ENCODE peak calls at places on chromosomes 11 and 22, in seven cellular contexts. R is cardiac muscle cell, H is neural progenitor cell, Z is SJSA1, D is H1, V is lower lobe of right lung, S is stomach. F is an unnamed sample.

GRCh38 chr22:43854786-43855271 is 7.5 kb downstream of the SULT4A1 start:
- DNase-seq in R (no peak), H (no peak), Z (no peak), D (no peak), V (no peak), S (no peak), F (no peak)

GRCh38 chr22:19723990-19724827 is 870 bp downstream of the GP1BB start:
- DNase-seq in R (peak; percentile 81), H (peak; percentile 93), Z (no peak), D (no peak), V (no peak), S (no peak), F (no peak)

GRCh38 chr11:65329944-65330403 is 3.7 kb upstream of the DPF2 start:
- DNase-seq in R (peak; percentile 99), H (peak; percentile 97), Z (peak; percentile 95), D (no peak), V (peak; percentile 76), S (peak; percentile 95), F (peak; percentile 92)

GRCh38 chr22:17727244-17727892 is 46.9 kb downstream of the BID start:
- DNase-seq in R (no peak), H (no peak), Z (no peak), D (no peak), V (no peak), S (no peak), F (no peak)

GRCh38 chr11:61711493-61711892 is 31.3 kb downstream of the DAGLA start:
- DNase-seq in R (no peak), H (no peak), Z (no peak), D (no peak), V (no peak), S (no peak), F (no peak)

GRCh38 chr11:76279038-76279437 is 72.7 kb upstream of the WNT11 start:
- DNase-seq in R (no peak), H (no peak), Z (no peak), D (no peak), V (no peak), S (no peak), F (no peak)

GRCh38 chr22:24145446-24146189 is 35.7 kb upstream of the SUSD2 start:
- DNase-seq in R (peak; percentile 87), H (no peak), Z (no peak), D (no peak), V (no peak), S (no peak), F (no peak)

GRCh38 chr22:16783930-16784354 is 41.3 kb downstream of the XKR3 start:
- DNase-seq in R (no peak), H (peak; percentile 30), Z (no peak), D (no peak), V (no peak), S (no peak), F (no peak)

GRCh38 chr11:84543367-84544159 is 1083.6 kb downstream of the DLG2 start:
- DNase-seq in R (no peak), H (peak; percentile 71), Z (no peak), D (peak; percentile 43), V (no peak), S (no peak), F (no peak)

GRCh38 chr11:128783513-128783912 is 83.6 kb downstream of the KCNJ1 start:
- DNase-seq in R (no peak), H (no peak), Z (no peak), D (no peak), V (no peak), S (no peak), F (peak; percentile 12)

GRCh38 chr11:40030867-40031266 is 1428.6 kb downstream of the LRRC4C start:
- DNase-seq in R (no peak), H (peak; percentile 71), Z (no peak), D (no peak), V (no peak), S (no peak), F (no peak)

GRCh38 chr11:125167954-125168821 is 3.6 kb downstream of the PKNOX2 start:
- DNase-seq in R (no peak), H (peak; percentile 32), Z (no peak), D (no peak), V (no peak), S (peak; percentile 38), F (no peak)
- H3K4me1 ChIP-seq in R (peaks cover 59% of the 10 kb centered on the region), H (peaks cover 56% of the 10 kb centered on the region), Z (no peaks in the 10 kb centered on the region), D (peaks cover 24% of the 10 kb centered on the region), V (peaks cover 26% of the 10 kb centered on the region), S (peaks cover 54% of the 10 kb centered on the region), F (no peaks in the 10 kb centered on the region)

GRCh38 chr11:134639586-134640330 is 227.7 kb upstream of the B3GAT1 start:
- DNase-seq in R (no peak), H (no peak), Z (no peak), D (no peak), V (peak; percentile 59), S (peak; percentile 62), F (peak; percentile 84)

GRCh38 chr11:134640971-134641968 is 229.2 kb upstream of the B3GAT1 start:
- DNase-seq in R (no peak), H (no peak), Z (no peak), D (no peak), V (no peak), S (no peak), F (no peak)

GRCh38 chr11:134640536-134640935 is 228.5 kb upstream of the B3GAT1 start:
- DNase-seq in R (no peak), H (no peak), Z (no peak), D (no peak), V (no peak), S (no peak), F (no peak)

GRCh38 chr11:134637091-134638015 is 225.3 kb upstream of the B3GAT1 start:
- DNase-seq in R (no peak), H (no peak), Z (no peak), D (no peak), V (no peak), S (no peak), F (no peak)

GRCh38 chr11:134638796-134639540 is 226.9 kb upstream of the B3GAT1 start:
- DNase-seq in R (no peak), H (no peak), Z (no peak), D (no peak), V (no peak), S (no peak), F (no peak)
- H3K4me1 ChIP-seq in R (no peaks in the 10 kb centered on the region), H (no peaks in the 10 kb centered on the region), Z (no peaks in the 10 kb centered on the region), D (peaks cover 1% of the 10 kb centered on the region), V (no peaks in the 10 kb centered on the region), S (no peaks in the 10 kb centered on the region), F (no peaks in the 10 kb centered on the region)

GRCh38 chr11:1509626-1510255 is 23.2 kb upstream of the MOB2 start:
- DNase-seq in R (no peak), H (no peak), Z (no peak), D (no peak), V (peak; percentile 19), S (no peak), F (no peak)
- H3K4me1 ChIP-seq in R (peaks cover 14% of the 10 kb centered on the region), H (peaks cover 24% of the 10 kb centered on the region), Z (no peaks in the 10 kb centered on the region), D (peaks cover 15% of the 10 kb centered on the region), V (peaks cover 60% of the 10 kb centered on the region), S (peaks cover 13% of the 10 kb centered on the region), F (no peaks in the 10 kb centered on the region)

DNA sequence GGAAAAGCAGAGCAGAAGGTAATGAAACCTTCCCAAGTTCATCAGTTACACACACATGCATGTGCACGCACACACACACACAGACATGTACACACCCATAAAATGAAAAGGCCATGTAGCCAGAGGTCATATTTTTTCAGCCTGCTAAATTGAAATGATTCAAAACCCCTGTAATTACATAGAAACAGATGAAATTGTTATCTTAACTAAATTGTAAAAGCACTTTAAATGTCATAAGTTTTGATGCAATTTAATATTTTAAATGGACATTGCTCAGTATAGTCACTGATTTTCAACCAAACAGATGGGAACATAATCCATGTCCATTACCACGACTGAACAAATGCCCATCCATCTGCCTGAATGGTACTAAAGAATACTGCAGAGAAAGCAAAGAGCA is 330.5 kb downstream of the TTC28 start:
- DNase-seq in R (no peak), H (no peak), Z (no peak), D (no peak), V (no peak), S (no peak), F (no peak)
- H3K4me1 ChIP-seq in R (peaks cover 46% of the 10 kb centered on the region), H (no peaks in the 10 kb centered on the region), Z (peaks cover 9% of the 10 kb centered on the region), D (no peaks in the 10 kb centered on the region), V (peaks cover 2% of the 10 kb centered on the region), S (no peaks in the 10 kb centered on the region), F (no peaks in the 10 kb centered on the region)

GRCh38 chr22:38238519-38239051 is 34.2 kb downstream of the TMEM184B start:
- DNase-seq in R (no peak), H (no peak), Z (no peak), D (no peak), V (no peak), S (no peak), F (no peak)
- H3K4me1 ChIP-seq in R (peaks cover 21% of the 10 kb centered on the region), H (peaks cover 27% of the 10 kb centered on the region), Z (peaks cover 48% of the 10 kb centered on the region), D (no peaks in the 10 kb centered on the region), V (peaks cover 48% of the 10 kb centered on the region), S (peaks cover 57% of the 10 kb centered on the region), F (peaks cover 8% of the 10 kb centered on the region)

GRCh38 chr22:37010976-37011375 is 8.3 kb downstream of the TST start:
- DNase-seq in R (no peak), H (no peak), Z (no peak), D (no peak), V (no peak), S (no peak), F (peak; percentile 24)

GRCh38 chr22:37011472-37011871 is 7.8 kb downstream of the TST start:
- DNase-seq in R (no peak), H (no peak), Z (no peak), D (no peak), V (no peak), S (no peak), F (no peak)

GRCh38 chr22:37012262-37012904 is 6.9 kb downstream of the TST start:
- DNase-seq in R (no peak), H (no peak), Z (no peak), D (no peak), V (no peak), S (peak; percentile 77), F (peak; percentile 89)

GRCh38 chr22:37014415-37014806 is 4.8 kb downstream of the TST start:
- DNase-seq in R (no peak), H (no peak), Z (no peak), D (no peak), V (no peak), S (no peak), F (no peak)

DNA sequence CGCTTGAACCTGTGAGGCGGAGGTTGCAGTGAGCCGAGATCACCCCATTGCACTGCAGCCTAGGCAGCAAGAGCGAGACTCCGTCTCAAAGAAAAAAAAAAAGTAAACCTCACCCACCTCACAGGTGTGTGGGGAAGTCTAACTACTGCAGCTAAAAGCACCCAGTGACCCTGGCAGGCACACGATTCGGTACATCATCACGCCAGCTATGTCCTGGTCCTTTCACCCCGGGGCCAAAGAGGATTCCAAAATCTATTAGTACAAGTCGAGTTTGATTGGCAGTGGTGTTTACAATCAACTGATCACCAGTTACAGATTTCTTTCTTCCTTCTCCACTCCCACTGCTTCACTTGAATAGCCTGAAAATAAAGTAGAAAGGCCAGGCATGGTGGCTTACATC is 6.3 kb downstream of the TST start:
- DNase-seq in R (no peak), H (no peak), Z (no peak), D (no peak), V (no peak), S (no peak), F (peak; percentile 36)
- H3K4me1 ChIP-seq in R (no peaks in the 10 kb centered on the region), H (peaks cover 12% of the 10 kb centered on the region), Z (no peaks in the 10 kb centered on the region), D (no peaks in the 10 kb centered on the region), V (peaks cover 40% of the 10 kb centered on the region), S (peaks cover 38% of the 10 kb centered on the region), F (peaks cover 1% of the 10 kb centered on the region)

F was measured in small intestine.